ENCODE peak calls at places on chromosome 19, in seven cellular contexts. E, A, O, F, H, K and T are unnamed samples.

GRCh38 chr19:54266133-54266532 is 9.1 kb upstream of the LILRB5 start:
- DNase-seq in E (peak; percentile 92), A (peak; percentile 52), O (peak; percentile 66), F (peak; percentile 59), H (peak; percentile 88), K (peak; percentile 81), T (peak; percentile 92)

GRCh38 chr19:3459322-3459881 is 20.9 kb downstream of the SMIM24 start:
- DNase-seq in E (peak; percentile 95), A (peak; percentile 98), O (no peak), F (peak; percentile 94), H (no peak), K (peak; percentile 49), T (peak; percentile 78)

GRCh38 chr19:14058182-14059092 is 3.4 kb downstream of the PALM3 start:
- DNase-seq in E (no peak), A (no peak), O (no peak), F (no peak), H (no peak), K (no peak), T (no peak)

GRCh38 chr19:14375055-14375581 is 6.1 kb upstream of the ADGRE5 start:
- DNase-seq in E (no peak), A (no peak), O (no peak), F (no peak), H (no peak), K (no peak), T (no peak)

GRCh38 chr19:6811906-6812305 is 39.4 kb downstream of the VAV1 start:
- DNase-seq in E (peak; percentile 66), A (no peak), O (no peak), F (peak; percentile 39), H (no peak), K (peak; percentile 69), T (peak; percentile 38)

GRCh38 chr19:5137571-5138124 is 168.7 kb downstream of the KDM4B start:
- DNase-seq in E (peak; percentile 80), A (no peak), O (peak; percentile 66), F (no peak), H (no peak), K (no peak), T (peak; percentile 92)

GRCh38 chr19:46271488-46272197 is 25.2 kb upstream of the HIF3A start:
- DNase-seq in E (peak; percentile 56), A (peak; percentile 95), O (no peak), F (peak; percentile 70), H (no peak), K (peak; percentile 67), T (no peak)

GRCh38 chr19:2087621-2088100 is 8.5 kb downstream of the MOB3A start:
- DNase-seq in E (no peak), A (no peak), O (no peak), F (no peak), H (no peak), K (no peak), T (no peak)

GRCh38 chr19:50008532-50008931 is 16.6 kb downstream of the VRK3 start:
- DNase-seq in E (peak; percentile 66), A (no peak), O (no peak), F (no peak), H (no peak), K (peak; percentile 4), T (peak; percentile 75)

GRCh38 chr19:56137405-56137804 is 3.7 kb upstream of the ZNF444 start:
- DNase-seq in E (no peak), A (no peak), O (no peak), F (no peak), H (no peak), K (no peak), T (no peak)

GRCh38 chr19:46386151-46386550 is 27.2 kb downstream of the CCDC8 start:
- DNase-seq in E (no peak), A (no peak), O (no peak), F (no peak), H (no peak), K (no peak), T (no peak)

GRCh38 chr19:14400913-14401312 is 18.2 kb downstream of the DDX39A start:
- DNase-seq in E (no peak), A (no peak), O (no peak), F (no peak), H (no peak), K (no peak), T (no peak)

GRCh38 chr19:35108730-35109129 is 6.9 kb upstream of the FXYD3 start:
- DNase-seq in E (no peak), A (no peak), O (no peak), F (no peak), H (no peak), K (no peak), T (no peak)

GRCh38 chr19:15280915-15281683 is 48.9 kb upstream of the EPHX3 start:
- DNase-seq in E (peak; percentile 66), A (peak; percentile 88), O (no peak), F (peak; percentile 89), H (peak; percentile 81), K (peak; percentile 99), T (no peak)

GRCh38 chr19:45667620-45668341 is at the start of gene GIPR:
- DNase-seq in E (peak; percentile 85), A (peak; percentile 68), O (no peak), F (peak; percentile 38), H (no peak), K (peak; percentile 86), T (peak; percentile 83)

GRCh38 chr19:6828698-6829633 is 56.5 kb downstream of the VAV1 start:
- DNase-seq in E (peak; percentile 37), A (no peak), O (no peak), F (no peak), H (no peak), K (peak; percentile 84), T (peak; percentile 97)

GRCh38 chr19:28560786-28561185 is 652.2 kb downstream of the UQCRFS1 start:
- DNase-seq in E (peak; percentile 16), A (no peak), O (no peak), F (no peak), H (no peak), K (no peak), T (no peak)

GRCh38 chr19:35715981-35716734 is 1.6 kb upstream of the KMT2B start:
- DNase-seq in E (no peak), A (no peak), O (no peak), F (peak; percentile 30), H (no peak), K (peak; percentile 69), T (no peak)

GRCh38 chr19:41366089-41366488 is 2.1 kb upstream of the B9D2 start:
- DNase-seq in E (no peak), A (no peak), O (no peak), F (no peak), H (no peak), K (no peak), T (no peak)

GRCh38 chr19:41363753-41364545 is at the start of gene B9D2:
- DNase-seq in E (peak; percentile 99), A (peak; percentile 99), O (peak; percentile 93), F (peak; percentile 98), H (peak; percentile 98), K (peak; percentile 99), T (peak; percentile 98)

GRCh38 chr19:41362143-41362847 is 1.7 kb downstream of the B9D2 start:
- DNase-seq in E (no peak), A (peak; percentile 26), O (no peak), F (no peak), H (no peak), K (peak; percentile 78), T (no peak)

GRCh38 chr19:41363371-41363752 is 587 bp downstream of the B9D2 start:
- DNase-seq in E (no peak), A (no peak), O (no peak), F (no peak), H (no peak), K (no peak), T (no peak)

DNA sequence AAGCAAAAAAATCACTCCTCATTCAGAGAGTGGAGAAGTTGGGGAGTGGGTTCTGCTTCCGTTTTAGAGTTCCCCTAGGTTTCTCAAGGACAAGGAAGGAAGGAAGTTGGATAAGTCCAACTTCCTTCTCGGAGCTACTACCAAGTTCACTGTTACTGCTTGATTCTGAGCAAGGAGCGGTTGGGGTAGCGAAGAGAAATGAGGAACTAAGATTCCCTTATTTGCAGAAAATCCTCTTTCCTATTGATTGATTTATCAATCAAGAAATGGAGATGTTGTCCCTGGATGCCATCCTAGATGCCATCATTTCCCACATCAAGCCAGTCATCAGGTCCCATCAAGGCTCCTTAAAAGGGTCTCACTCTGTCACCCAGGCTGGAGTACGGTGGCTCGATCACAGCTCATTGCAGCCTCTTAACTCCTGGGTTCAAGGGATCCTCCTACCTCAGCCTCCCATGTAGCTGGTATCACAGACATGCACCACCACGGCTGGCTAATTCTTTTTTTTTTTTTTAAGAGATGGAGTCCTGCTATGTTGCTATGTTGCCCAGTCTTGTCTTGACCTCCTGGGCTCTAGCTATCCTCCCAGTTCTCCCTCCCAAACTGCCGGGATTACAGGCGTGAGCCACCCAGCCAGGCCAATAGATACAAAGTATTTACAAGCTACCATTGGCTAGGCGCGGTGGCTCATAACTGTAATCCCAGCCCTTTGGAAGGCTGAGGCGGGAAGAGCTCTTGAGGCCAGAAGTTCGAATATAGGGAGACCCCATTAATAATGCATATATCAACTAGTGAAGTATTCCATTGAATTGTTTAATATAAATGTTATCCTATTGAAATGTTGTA is 820 bp upstream of the B9D2 start:
- DNase-seq in E (no peak), A (no peak), O (no peak), F (peak; percentile 15), H (no peak), K (peak; percentile 32), T (no peak)
- H2AK5ac ChIP-seq in E (peak overlapping the region; percentile 96), A (peak overlapping the region; percentile 76), O (peak overlapping the region; percentile 95), F (peak overlapping the region; percentile 95), H (no peak overlapping the region), K (peak overlapping the region; percentile 77), T (no peak overlapping the region)

GRCh38 chr19:19508217-19508616 is 7.1 kb downstream of the TSSK6 start:
- DNase-seq in E (no peak), A (no peak), O (no peak), F (no peak), H (no peak), K (no peak), T (no peak)

GRCh38 chr19:19513671-19514070 is 1.7 kb downstream of the TSSK6 start:
- DNase-seq in E (no peak), A (no peak), O (no peak), F (no peak), H (no peak), K (no peak), T (no peak)

GRCh38 chr19:19507354-19507753 is 8.0 kb downstream of the TSSK6 start:
- DNase-seq in E (no peak), A (no peak), O (no peak), F (no peak), H (no peak), K (no peak), T (no peak)

GRCh38 chr19:19514215-19514633 is 1.1 kb downstream of the TSSK6 start:
- DNase-seq in E (no peak), A (no peak), O (no peak), F (no peak), H (no peak), K (peak; percentile 69), T (no peak)

GRCh38 chr19:19510432-19510831 is 4.9 kb downstream of the TSSK6 start:
- DNase-seq in E (peak; percentile 65), A (no peak), O (no peak), F (no peak), H (no peak), K (peak; percentile 37), T (peak; percentile 74)
- H2AK5ac ChIP-seq in E (no peak overlapping the region), A (no peak overlapping the region), O (no peak overlapping the region), F (no peak overlapping the region), H (no peak overlapping the region), K (no peak overlapping the region), T (no peak overlapping the region)

GRCh38 chr19:19050731-19051130 is 13.1 kb upstream of the SLC25A42 start:
- DNase-seq in E (no peak), A (no peak), O (no peak), F (no peak), H (no peak), K (no peak), T (no peak)
- H2AK5ac ChIP-seq in E (no peak overlapping the region), A (no peak overlapping the region), O (no peak overlapping the region), F (no peak overlapping the region), H (no peak overlapping the region), K (no peak overlapping the region), T (no peak overlapping the region)

GRCh38 chr19:13019330-13019729 is 24.1 kb downstream of the NFIX start:
- DNase-seq in E (no peak), A (no peak), O (no peak), F (no peak), H (no peak), K (no peak), T (no peak)
- H2AK5ac ChIP-seq in E (no peak overlapping the region), A (no peak overlapping the region), O (no peak overlapping the region), F (no peak overlapping the region), H (no peak overlapping the region), K (no peak overlapping the region), T (no peak overlapping the region)